ENCODE peak calls at places on chromosomes 11 and 22, in five cellular contexts. X, F, E, O and D are unnamed samples. For H3K36me3, the result is how much of the 10 kb centered on the place peaks cover.

GRCh38 chr22:38125038-38125610 is 14.6 kb upstream of the BAIAP2L2 start:
- DNase-seq in F (no peak), O (no peak), X (no peak), E (no peak), D (no peak)

GRCh38 chr22:39725351-39726035 is 154.9 kb downstream of the CACNA1I start:
- DNase-seq in F (no peak), O (no peak), E (no peak), X (no peak), D (no peak)

GRCh38 chr11:94832604-94833238 is 64.6 kb downstream of the AMOTL1 start:
- DNase-seq in E (no peak), O (no peak), F (no peak), X (no peak), D (no peak)

GRCh38 chr11:32213223-32213622 is 122.3 kb downstream of the RCN1 start:
- DNase-seq in F (peak), E (no peak), X (peak), O (no peak), D (no peak)

GRCh38 chr11:30608534-30608933 is 22.4 kb upstream of the MPPED2 start:
- DNase-seq in X (no peak), E (no peak), F (no peak), O (no peak), D (no peak)

GRCh38 chr11:10694481-10695239 is 1.1 kb upstream of the IRAG1 start:
- DNase-seq in X (no peak), F (peak), O (no peak), E (no peak), D (no peak)

GRCh38 chr11:5666396-5666780 is 18.5 kb downstream of the TRIM5 start:
- DNase-seq in E (no peak), X (no peak), O (no peak), F (no peak), D (no peak)

GRCh38 chr22:33529424-33530113 is 390.7 kb downstream of the LARGE1 start:
- DNase-seq in E (peak), O (peak), X (no peak), F (peak), D (no peak)

GRCh38 chr11:86869531-86869930 is 69.2 kb downstream of the PRSS23 start:
- DNase-seq in F (no peak), O (no peak), E (no peak), X (no peak), D (no peak)

GRCh38 chr22:38012604-38013072 is 28.3 kb upstream of the SOX10 start:
- DNase-seq in E (no peak), F (peak), X (no peak), O (no peak), D (no peak)

GRCh38 chr11:130915556-130916237 is 582 bp downstream of the SNX19 start:
- DNase-seq in O (no peak), X (no peak), E (no peak), F (no peak), D (no peak)

GRCh38 chr11:122248130-122248529 is 132.1 kb upstream of the BLID start:
- DNase-seq in F (no peak), X (no peak), E (no peak), O (no peak), D (no peak)

GRCh38 chr11:64447717-64448598 is 89.0 kb downstream of the RPS6KA4 start:
- DNase-seq in X (no peak), E (peak), O (peak), F (peak), D (peak)

GRCh38 chr22:18156878-18157713 is 7.1 kb downstream of the USP18 start:
- DNase-seq in O (peak), E (peak), X (peak), F (peak), D (peak)

GRCh38 chr11:113796663-113797259 is 17.2 kb downstream of the CLDN25 start:
- DNase-seq in E (peak), O (peak), X (peak), F (peak), D (peak)

GRCh38 chr22:27851974-27852713 is 50.6 kb upstream of the MN1 start:
- DNase-seq in E (no peak), F (peak), X (no peak), O (no peak), D (no peak)

GRCh38 chr22:45657701-45658100 is 13.9 kb upstream of the ATXN10 start:
- DNase-seq in X (no peak), E (no peak), F (no peak), O (no peak), D (no peak)

GRCh38 chr11:83544871-83545270 is 258.7 kb upstream of the CCDC90B start:
- DNase-seq in E (no peak), F (no peak), O (no peak), X (no peak), D (no peak)

GRCh38 chr11:36350137-36350513 is 54.0 kb downstream of the PRR5L start:
- DNase-seq in O (no peak), F (no peak), E (no peak), X (no peak), D (no peak)

GRCh38 chr11:71131861-71132260 is 120.5 kb downstream of the SHANK2 start:
- DNase-seq in E (no peak), O (no peak), F (no peak), X (no peak), D (no peak)

GRCh38 chr22:49753276-49753884 is 74.3 kb downstream of the BRD1 start:
- DNase-seq in O (no peak), F (no peak), X (no peak), E (no peak), D (no peak)

GRCh38 chr11:78722786-78723185 is 148.1 kb upstream of the NARS2 start:
- DNase-seq in O (no peak), E (no peak), X (peak), F (peak), D (no peak)

GRCh38 chr11:28346209-28346608 is 238.0 kb downstream of the METTL15 start:
- DNase-seq in E (no peak), O (no peak), F (no peak), X (peak), D (no peak)

GRCh38 chr11:64318694-64319420 is 936 bp downstream of the PRDX5 start:
- DNase-seq in X (no peak), E (no peak), F (no peak), O (peak), D (peak)

GRCh38 chr11:118883368-118884071 is at the start of gene CXCR5:
- DNase-seq in F (no peak), O (no peak), X (no peak), E (no peak), D (no peak)

GRCh38 chr22:41469218-41469851 is 418 bp downstream of the ACO2 start:
- DNase-seq in F (peak), O (no peak), X (no peak), E (peak), D (peak)

GRCh38 chr11:124294697-124295096 is 19.1 kb downstream of the OR8D1 start:
- DNase-seq in X (no peak), E (no peak), F (no peak), O (no peak), D (no peak)

GRCh38 chr11:96051820-96052219 is 127.9 kb upstream of the MTMR2 start:
- DNase-seq in E (no peak), O (no peak), X (peak), F (no peak), D (no peak)

GRCh38 chr22:36387664-36387913 is 178 bp downstream of the MYH9 start:
- DNase-seq in O (no peak), E (no peak), X (no peak), F (no peak), D (no peak)

GRCh38 chr11:117912497-117912896 is 16.7 kb downstream of the TMPRSS13 start:
- DNase-seq in O (no peak), E (no peak), X (no peak), F (no peak), D (no peak)

GRCh38 chr11:96388891-96389603 is 665 bp downstream of the CCDC82 start:
- DNase-seq in E (no peak), O (no peak), X (no peak), F (no peak), D (no peak)

GRCh38 chr22:30386608-30386959 is 627 bp downstream of the RNF215 start:
- DNase-seq in E (peak), O (no peak), X (no peak), F (no peak), D (no peak)

GRCh38 chr11:35151896-35152295 is 12.9 kb downstream of the CD44 start:
- DNase-seq in E (no peak), O (no peak), F (no peak), X (no peak), D (no peak)

DNA sequence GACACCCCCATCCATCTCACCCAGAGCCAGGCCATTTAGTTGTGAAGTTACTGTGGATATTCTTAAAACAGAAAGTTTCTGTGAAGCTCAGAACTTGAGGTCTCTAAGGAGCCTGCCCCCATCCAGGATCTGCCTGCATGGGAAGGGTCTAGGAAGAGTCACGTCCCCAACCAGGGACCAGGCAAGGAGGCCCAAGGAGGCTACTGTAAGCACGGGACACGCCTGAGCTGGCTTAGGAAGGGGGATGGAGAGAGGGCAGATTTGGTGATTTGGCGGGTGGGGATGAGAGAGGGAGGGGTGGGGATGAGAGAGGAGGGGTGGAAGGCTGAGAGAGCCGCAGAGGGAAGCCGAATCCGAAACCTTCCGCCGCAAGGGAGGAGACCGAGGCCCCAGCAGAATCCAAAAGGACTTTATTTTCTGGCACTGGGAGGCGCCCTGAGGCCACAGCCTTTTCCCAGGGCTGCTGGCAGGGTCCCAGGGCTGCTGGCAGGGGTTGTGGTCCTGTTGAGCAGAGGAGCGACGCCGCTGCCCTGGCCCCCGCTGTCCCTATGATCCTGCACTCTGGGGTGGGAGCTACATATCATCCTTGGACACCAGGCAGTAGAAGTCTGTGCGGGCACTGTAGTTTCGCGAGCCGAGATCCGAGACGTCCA is 9.3 kb downstream of the SIGIRR start:
- DNase-seq in F (peak), X (no peak), E (no peak), O (no peak), D (no peak)
- H3K27ac ChIP-seq in F (no peak), X (no peak), E (no peak), O (no peak), D (peak)

GRCh38 chr11:57309106-57310059 is 15.4 kb downstream of the TNKS1BP1 start:
- DNase-seq in X (no peak), E (no peak), O (no peak), F (no peak), D (no peak)
- H3K36me3 ChIP-seq in X (under half), E (under half), O (under half), F (under half), D (under half)

DNA sequence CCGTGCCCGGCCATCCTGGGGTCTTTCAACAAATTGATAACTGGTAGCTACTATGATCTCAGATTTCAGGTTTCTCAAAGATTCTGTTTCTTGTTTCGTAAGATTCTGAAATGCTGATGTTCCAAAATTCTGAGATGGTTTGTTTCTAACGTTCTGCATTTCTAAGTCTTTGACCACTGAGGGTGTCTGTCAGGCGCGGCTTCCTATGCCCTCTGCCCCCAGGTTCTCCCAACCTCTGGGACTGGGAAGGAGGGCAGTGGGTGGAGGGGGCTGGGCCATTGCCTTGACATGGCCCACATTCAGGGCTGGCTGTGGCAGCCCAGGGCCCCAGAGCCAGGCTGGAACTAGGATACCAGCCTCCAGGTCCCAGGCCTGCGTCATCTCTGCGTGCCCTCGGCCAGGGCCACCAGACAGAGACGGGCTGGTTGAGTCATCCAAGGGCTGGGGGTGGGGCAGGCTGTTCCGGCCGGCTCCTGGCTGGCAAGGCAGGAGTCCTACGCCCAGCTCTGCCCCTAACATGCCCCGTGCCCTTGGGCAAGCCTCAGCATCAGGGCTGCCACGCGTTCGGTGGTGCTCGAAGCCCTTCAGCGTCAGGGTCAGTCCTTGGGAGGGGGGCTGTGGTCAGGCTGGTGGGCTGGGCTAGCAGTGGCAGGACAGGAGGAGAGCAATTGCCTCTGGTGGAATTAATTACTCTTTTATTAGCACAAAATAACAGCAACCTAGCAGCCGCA is 5.2 kb downstream of the TMEM134 start:
- DNase-seq in X (peak), E (peak), F (no peak), O (peak), D (peak)
- H3K4me3 ChIP-seq in X (no peak), E (peak), F (no peak), O (peak), D (no peak)

DNA sequence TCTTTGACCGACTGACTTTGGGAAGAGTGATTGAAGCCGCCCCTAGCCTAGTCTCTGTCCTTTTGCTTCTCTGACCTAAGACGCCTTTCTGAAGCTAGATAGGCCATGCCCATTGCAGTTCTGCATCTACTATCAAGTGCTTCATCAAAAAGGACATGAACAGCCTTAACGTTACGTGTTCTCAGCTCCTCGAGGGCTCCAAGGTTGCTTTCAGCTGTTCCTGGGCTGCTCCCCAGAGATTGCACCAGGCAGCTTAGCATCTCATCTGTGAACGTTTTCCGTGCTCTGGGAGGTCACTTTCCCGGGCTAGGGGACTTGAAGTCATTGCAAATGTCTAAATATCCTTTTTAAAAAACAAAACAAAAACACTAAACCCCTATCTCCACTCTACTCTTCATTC is 13.9 kb downstream of the MICAL2 start:
- DNase-seq in F (no peak), O (no peak), X (no peak), E (no peak), D (no peak)
- H3K27ac ChIP-seq in F (no peak), O (no peak), X (peak), E (peak), D (peak)

GRCh38 chr22:42627981-42628380 is 12.4 kb downstream of the ATP5MGL start:
- DNase-seq in X (no peak), O (no peak), F (no peak), E (no peak), D (no peak)
- H3K36me3 ChIP-seq in X (under half), O (half or more), F (half or more), E (under half), D (under half)

GRCh38 chr22:48397531-48398180 is 1430.0 kb downstream of the BRD1 start:
- DNase-seq in O (no peak), F (no peak), E (no peak), X (no peak), D (no peak)

GRCh38 chr22:48398181-48398905 is 1429.3 kb downstream of the BRD1 start:
- DNase-seq in O (no peak), E (no peak), X (no peak), F (no peak), D (no peak)

GRCh38 chr22:48396091-48396784 is 1431.4 kb downstream of the BRD1 start:
- DNase-seq in O (no peak), F (no peak), E (no peak), X (no peak), D (no peak)

GRCh38 chr22:48394787-48395620 is 1432.7 kb downstream of the BRD1 start:
- DNase-seq in O (no peak), F (no peak), E (no peak), X (no peak), D (no peak)

DNA sequence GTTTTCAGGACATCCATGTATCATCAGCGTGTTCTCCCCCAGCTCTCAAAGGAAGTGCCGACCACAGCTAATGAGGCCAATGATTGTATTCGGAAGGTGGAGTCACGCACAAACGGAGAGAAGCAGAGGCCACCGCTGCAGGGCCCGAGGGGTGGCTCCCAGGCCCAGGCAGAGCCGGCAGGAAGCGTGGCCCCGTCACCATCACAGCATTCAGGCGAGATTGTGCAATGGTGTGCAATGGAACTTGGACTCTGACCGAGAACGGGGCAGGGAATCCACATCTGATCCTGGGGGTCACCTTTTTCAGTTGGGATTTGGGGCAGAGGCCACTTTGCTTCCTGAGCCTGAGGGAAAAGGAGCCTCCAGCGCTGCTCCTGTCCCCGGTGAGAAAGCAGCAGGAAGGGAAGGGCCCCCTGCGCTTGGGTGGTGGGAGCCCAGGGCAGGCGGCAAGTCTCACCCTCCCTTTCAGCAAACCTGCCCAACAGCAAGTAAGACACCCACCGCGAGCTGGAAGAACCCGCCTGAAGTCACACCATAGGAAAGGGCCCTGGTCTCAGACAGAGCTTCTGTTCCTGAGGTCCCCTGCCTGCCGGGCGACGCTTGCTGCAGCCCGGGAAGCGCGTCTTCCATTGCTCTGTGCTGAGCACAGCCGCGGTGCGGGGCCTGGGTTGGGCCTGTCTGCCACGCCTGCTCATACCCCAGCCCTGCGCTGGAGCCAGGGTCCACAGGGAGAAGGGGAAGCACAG is 1430.7 kb downstream of the BRD1 start:
- DNase-seq in F (no peak), O (no peak), E (no peak), X (no peak), D (peak)
- H3K4me3 ChIP-seq in F (no peak), O (no peak), E (no peak), X (no peak), D (no peak)

GRCh38 chr11:110909331-110909730 is 197.1 kb upstream of the ARHGAP20 start:
- DNase-seq in X (no peak), F (no peak), E (no peak), O (no peak), D (no peak)
- H3K27ac ChIP-seq in X (no peak), F (no peak), E (no peak), O (no peak), D (no peak)